ENCODE peak calls at places on chromosome 4, in eight cellular contexts. B is A549, U is lower leg skin, T is heart left ventricle, Z is adrenal gland, L is GM12892, S is IMR-90, I is suprapubic skin. N is an unnamed sample.
A peak's percentile ranks its signal among the peaks of the same experiment; 100 is the strongest.

GRCh38 chr4:40335508-40335860 is 351 bp downstream of the CHRNA9 start:
- DNase-seq in I (no peak), Z (no peak), U (no peak), T (no peak), S (peak; percentile 37), L (no peak), B (peak; percentile 43), N (no peak)

GRCh38 chr4:26900765-26901164 is 40.1 kb downstream of the STIM2 start:
- DNase-seq in T (no peak), L (no peak), Z (no peak), S (no peak), B (no peak), I (no peak), U (no peak), N (no peak)

GRCh38 chr4:111435986-111436744 is 709.1 kb upstream of the FAM241A start:
- DNase-seq in S (no peak), I (no peak), B (no peak), Z (no peak), T (no peak), U (no peak), L (no peak), N (no peak)

GRCh38 chr4:38177035-38177791 is 217.0 kb downstream of the PTTG2 start:
- DNase-seq in I (no peak), L (no peak), B (no peak), U (no peak), Z (peak; percentile 26), T (peak; percentile 71), S (peak; percentile 44), N (peak; percentile 38)

GRCh38 chr4:187436251-187436650 is 559.3 kb upstream of the ZFP42 start:
- DNase-seq in B (no peak), S (no peak), L (no peak), Z (no peak), T (no peak), I (no peak), U (no peak), N (no peak)

GRCh38 chr4:124459922-124460301 is 252.6 kb downstream of the ANKRD50 start:
- DNase-seq in B (no peak), L (no peak), I (no peak), U (no peak), Z (no peak), T (no peak), S (no peak), N (no peak)

GRCh38 chr4:105061136-105061696 is 85.5 kb upstream of the TET2 start:
- DNase-seq in Z (peak; percentile 22), T (no peak), B (no peak), I (no peak), U (peak; percentile 29), L (no peak), S (peak; percentile 5), N (peak; percentile 4)

GRCh38 chr4:8191136-8191747 is 7.8 kb upstream of the SH3TC1 start:
- DNase-seq in U (peak; percentile 70), S (peak; percentile 44), L (peak; percentile 69), B (no peak), I (peak; percentile 86), Z (peak; percentile 85), T (peak; percentile 86), N (no peak)

GRCh38 chr4:21802406-21802805 is 146.2 kb downstream of the KCNIP4 start:
- DNase-seq in I (no peak), Z (no peak), T (no peak), L (no peak), B (peak; percentile 10), U (no peak), S (no peak), N (no peak)

GRCh38 chr4:80173841-80174240 is 23.5 kb upstream of the PRDM8 start:
- DNase-seq in I (no peak), B (no peak), T (no peak), U (no peak), L (no peak), S (peak; percentile 64), Z (no peak), N (no peak)

GRCh38 chr4:7823416-7823824 is 116.2 kb downstream of the AFAP1 start:
- DNase-seq in T (no peak), S (no peak), L (no peak), U (peak; percentile 48), I (no peak), B (peak; percentile 51), Z (no peak), N (no peak)

GRCh38 chr4:32106767-32107166 is 1386.6 kb downstream of the PCDH7 start:
- DNase-seq in T (no peak), I (no peak), U (no peak), L (no peak), Z (no peak), S (no peak), B (no peak), N (no peak)

GRCh38 chr4:140373328-140374129 is at the start of gene SCOC:
- DNase-seq in B (peak; percentile 98), S (peak; percentile 99), U (peak; percentile 100), L (peak; percentile 81), I (peak; percentile 100), Z (peak; percentile 100), T (peak; percentile 99), N (peak; percentile 98)
- TF ChIP-seq POLR2A in B (peak; percentile 41), S (peak; percentile 79), U (no peak), L (peak; percentile 67), I (peak; percentile 27), Z (peak; percentile 61), T (no peak), N (peak; percentile 82)

GRCh38 chr4:143643399-143643798 is 57.1 kb downstream of the FREM3 start:
- DNase-seq in B (no peak), I (no peak), Z (no peak), U (no peak), L (no peak), T (no peak), S (no peak), N (no peak)
- TF ChIP-seq POLR2A in B (no peak), I (no peak), Z (no peak), U (no peak), L (no peak), T (no peak), S (no peak), N (no peak)

GRCh38 chr4:13704761-13705160 is 77.2 kb upstream of the BOD1L1 start:
- DNase-seq in U (no peak), Z (no peak), T (no peak), B (no peak), S (no peak), L (no peak), I (no peak), N (no peak)

GRCh38 chr4:13704020-13704419 is 76.5 kb upstream of the BOD1L1 start:
- DNase-seq in B (no peak), S (no peak), L (no peak), T (no peak), I (no peak), U (no peak), Z (no peak), N (no peak)

GRCh38 chr4:13706716-13707115 is 79.2 kb upstream of the BOD1L1 start:
- DNase-seq in S (no peak), T (no peak), L (no peak), I (no peak), U (no peak), B (no peak), Z (no peak), N (no peak)

GRCh38 chr4:13706130-13706529 is 78.6 kb upstream of the BOD1L1 start:
- DNase-seq in L (no peak), I (no peak), S (no peak), U (no peak), T (no peak), Z (no peak), B (no peak), N (no peak)

GRCh38 chr4:13705521-13706035 is 78.1 kb upstream of the BOD1L1 start:
- DNase-seq in U (peak; percentile 44), T (peak; percentile 62), B (no peak), S (no peak), L (no peak), I (no peak), Z (no peak), N (no peak)
- TF ChIP-seq POLR2A in U (no peak), T (no peak), B (no peak), S (no peak), L (no peak), I (no peak), Z (no peak), N (no peak)

DNA sequence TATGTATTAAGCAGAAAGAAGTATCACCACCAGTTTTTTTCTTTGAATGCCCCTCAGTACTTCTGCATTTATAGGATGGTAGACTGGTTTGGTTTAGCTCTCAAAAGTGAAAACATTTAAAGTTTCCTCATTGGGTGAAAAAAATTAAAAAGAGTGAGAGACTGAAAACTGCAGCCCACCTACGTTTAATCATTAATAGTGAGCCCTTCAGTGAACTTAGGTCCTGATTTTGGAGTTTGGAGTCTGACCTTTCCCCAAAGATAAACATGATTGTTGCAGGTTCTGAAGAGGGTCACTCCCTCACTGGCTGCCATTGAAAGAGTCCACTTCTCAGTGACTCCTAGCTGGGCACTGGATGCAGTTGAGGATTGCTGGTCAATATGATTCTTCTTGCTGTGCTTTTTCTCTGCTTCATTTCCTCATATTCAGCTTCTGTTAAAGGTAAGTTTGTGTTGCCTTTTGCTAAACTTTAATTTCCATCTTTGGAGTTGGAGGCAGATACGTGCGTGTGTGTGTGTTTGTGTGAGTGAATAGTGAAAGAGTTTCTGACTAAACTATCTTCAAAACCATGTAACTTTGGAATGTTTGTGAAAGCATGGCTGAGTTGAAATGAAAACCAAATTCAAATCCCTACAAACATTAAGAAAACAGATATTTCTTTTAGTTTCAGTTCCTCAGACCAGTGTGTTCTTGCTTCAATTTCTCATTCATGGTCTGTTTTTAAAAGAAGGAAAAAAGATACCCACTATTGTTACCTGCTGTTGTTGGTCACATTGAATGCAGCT is at the start of gene MTTP:
- DNase-seq in B (no peak), T (no peak), Z (no peak), S (no peak), L (no peak), U (no peak), I (no peak), N (no peak)
- TF ChIP-seq POLR2A in B (no peak), T (no peak), Z (no peak), S (no peak), L (no peak), U (no peak), I (no peak), N (no peak)

GRCh38 chr4:164753873-164754488 is at the start of gene SMIM31:
- DNase-seq in S (no peak), B (peak; percentile 39), I (no peak), U (no peak), T (no peak), L (no peak), Z (no peak), N (no peak)
- TF ChIP-seq POLR2A in S (no peak), B (no peak), I (no peak), U (no peak), T (no peak), L (no peak), Z (no peak), N (no peak)

N was measured in erythroblast.